ENCODE peak calls at places on chromosomes 4 and X, in ten cellular contexts. One of them, this sample, is unnamed.

GRCh38 chr4:108574402-108574801 is 46.0 kb upstream of the RPL34 start:
- DNase-seq in mammary epithelial cell: no peak
- DNase-seq in cardiac fibroblast: no peak
- DNase-seq in A549: no peak
- DNase-seq in colonic mucosa: no peak
- DNase-seq in HL-60: no peak
- DNase-seq in fibroblast of lung: no peak
- DNase-seq in pancreas: no peak
- DNase-seq in endothelial cell: no peak
- DNase-seq in Calu3: no peak
- DNase-seq in this sample: no peak

GRCh38 chrX:48468693-48469691 is 1.1 kb downstream of the SLC38A5 start:
- DNase-seq in mammary epithelial cell: no peak
- DNase-seq in cardiac fibroblast: no peak
- DNase-seq in A549: no peak
- DNase-seq in colonic mucosa: peak
- DNase-seq in HL-60: peak
- DNase-seq in fibroblast of lung: no peak
- DNase-seq in pancreas: no peak
- DNase-seq in endothelial cell: no peak
- DNase-seq in Calu3: no peak
- DNase-seq in this sample: no peak

GRCh38 chr4:168177546-168178149 is 85.3 kb downstream of the ANXA10 start:
- DNase-seq in mammary epithelial cell: no peak
- DNase-seq in cardiac fibroblast: no peak
- DNase-seq in A549: no peak
- DNase-seq in colonic mucosa: no peak
- DNase-seq in HL-60: no peak
- DNase-seq in fibroblast of lung: no peak
- DNase-seq in pancreas: peak
- DNase-seq in endothelial cell: no peak
- DNase-seq in Calu3: peak
- DNase-seq in this sample: no peak

GRCh38 chrX:372856-373640 is 13.7 kb downstream of the PPP2R3B start:
- DNase-seq in mammary epithelial cell: no peak
- DNase-seq in cardiac fibroblast: no peak
- DNase-seq in A549: no peak
- DNase-seq in colonic mucosa: no peak
- DNase-seq in HL-60: no peak
- DNase-seq in fibroblast of lung: peak
- DNase-seq in pancreas: no peak
- DNase-seq in endothelial cell: no peak
- DNase-seq in Calu3: no peak
- DNase-seq in this sample: peak

GRCh38 chrX:153662266-153662665 is 11.3 kb downstream of the PNCK start:
- DNase-seq in mammary epithelial cell: no peak
- DNase-seq in cardiac fibroblast: peak
- DNase-seq in A549: peak
- DNase-seq in colonic mucosa: peak
- DNase-seq in HL-60: peak
- DNase-seq in fibroblast of lung: no peak
- DNase-seq in pancreas: peak
- DNase-seq in endothelial cell: peak
- DNase-seq in Calu3: peak
- DNase-seq in this sample: peak

GRCh38 chrX:5575407-5575806 is 653.3 kb downstream of the NLGN4X start:
- DNase-seq in mammary epithelial cell: no peak
- DNase-seq in cardiac fibroblast: no peak
- DNase-seq in A549: no peak
- DNase-seq in colonic mucosa: no peak
- DNase-seq in HL-60: no peak
- DNase-seq in fibroblast of lung: no peak
- DNase-seq in pancreas: no peak
- DNase-seq in endothelial cell: no peak
- DNase-seq in Calu3: no peak
- DNase-seq in this sample: no peak

GRCh38 chr4:65791807-65792308 is 121.6 kb upstream of the EPHA5 start:
- DNase-seq in mammary epithelial cell: peak
- DNase-seq in cardiac fibroblast: peak
- DNase-seq in A549: peak
- DNase-seq in colonic mucosa: no peak
- DNase-seq in HL-60: no peak
- DNase-seq in fibroblast of lung: peak
- DNase-seq in pancreas: no peak
- DNase-seq in endothelial cell: no peak
- DNase-seq in Calu3: no peak
- DNase-seq in this sample: peak

GRCh38 chr4:94497690-94498089 is 45.9 kb downstream of the PDLIM5 start:
- DNase-seq in mammary epithelial cell: peak
- DNase-seq in cardiac fibroblast: peak
- DNase-seq in A549: no peak
- DNase-seq in colonic mucosa: no peak
- DNase-seq in HL-60: no peak
- DNase-seq in fibroblast of lung: no peak
- DNase-seq in pancreas: no peak
- DNase-seq in endothelial cell: no peak
- DNase-seq in Calu3: no peak
- DNase-seq in this sample: no peak

GRCh38 chr4:186726440-186727148 is 2.9 kb upstream of the FAT1 start:
- DNase-seq in mammary epithelial cell: peak
- DNase-seq in cardiac fibroblast: peak
- DNase-seq in A549: peak
- DNase-seq in colonic mucosa: peak
- DNase-seq in HL-60: no peak
- DNase-seq in fibroblast of lung: peak
- DNase-seq in pancreas: peak
- DNase-seq in endothelial cell: peak
- DNase-seq in Calu3: peak
- DNase-seq in this sample: peak

GRCh38 chr4:80307183-80307735 is 28.3 kb upstream of the CFAP299 start:
- DNase-seq in mammary epithelial cell: peak
- DNase-seq in cardiac fibroblast: peak
- DNase-seq in A549: no peak
- DNase-seq in colonic mucosa: no peak
- DNase-seq in HL-60: no peak
- DNase-seq in fibroblast of lung: peak
- DNase-seq in pancreas: no peak
- DNase-seq in endothelial cell: no peak
- DNase-seq in Calu3: no peak
- DNase-seq in this sample: peak

DNA sequence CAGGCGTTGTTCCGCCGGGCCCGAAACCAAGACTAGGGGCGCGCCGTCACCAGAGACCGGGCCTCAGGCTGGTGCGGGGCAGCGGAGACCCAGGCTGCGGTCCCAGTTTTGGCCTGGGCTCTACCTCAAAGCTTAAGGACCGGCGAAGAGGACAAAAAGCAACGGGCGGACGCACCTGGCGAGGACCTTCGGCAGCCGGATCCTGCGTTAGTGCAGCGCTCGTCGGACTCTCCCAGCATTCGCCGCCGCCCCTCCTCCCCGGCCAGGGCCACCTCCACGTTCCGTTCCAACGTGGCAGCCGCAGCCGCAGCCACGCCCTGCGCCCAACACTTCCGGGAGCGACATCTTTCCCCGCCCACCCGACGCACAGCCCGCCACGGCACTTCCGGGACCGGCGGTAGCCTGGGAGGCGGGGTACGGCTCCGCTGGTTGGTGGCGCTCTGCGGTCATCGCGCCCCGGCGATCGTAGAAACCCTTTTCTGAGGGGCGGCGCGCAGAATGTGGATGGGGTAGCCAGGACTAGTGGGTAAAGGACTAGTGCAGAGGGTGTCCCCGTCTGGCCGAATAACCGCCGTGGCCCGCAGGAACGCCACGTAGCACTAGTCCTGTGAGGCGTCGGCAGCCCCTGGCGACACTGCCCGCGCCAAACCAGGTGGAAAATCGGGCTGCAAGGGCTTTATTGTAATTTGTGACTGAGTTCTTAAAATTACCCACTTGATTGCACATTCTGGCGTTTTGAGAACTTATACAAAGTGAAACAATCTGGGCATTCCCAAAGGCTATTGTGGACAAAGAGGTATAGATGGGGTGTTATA is at the start of gene SEC31A:
- DNase-seq in mammary epithelial cell: peak
- DNase-seq in cardiac fibroblast: peak
- DNase-seq in A549: peak
- DNase-seq in colonic mucosa: peak
- DNase-seq in HL-60: peak
- DNase-seq in fibroblast of lung: peak
- DNase-seq in pancreas: peak
- DNase-seq in endothelial cell: peak
- DNase-seq in Calu3: peak
- DNase-seq in this sample: peak
- TF ChIP-seq CTCF in mammary epithelial cell: no peak
- TF ChIP-seq CTCF in cardiac fibroblast: no peak
- TF ChIP-seq CTCF in A549: no peak
- TF ChIP-seq CTCF in colonic mucosa: no peak
- TF ChIP-seq CTCF in HL-60: no peak
- TF ChIP-seq CTCF in fibroblast of lung: no peak
- TF ChIP-seq CTCF in pancreas: no peak
- TF ChIP-seq CTCF in endothelial cell: no peak
- TF ChIP-seq CTCF in Calu3: no peak
- TF ChIP-seq CTCF in this sample: no peak

GRCh38 chrX:63466690-63467089 is 115.6 kb upstream of the SPIN4 start:
- DNase-seq in mammary epithelial cell: no peak
- DNase-seq in cardiac fibroblast: peak
- DNase-seq in A549: no peak
- DNase-seq in colonic mucosa: no peak
- DNase-seq in HL-60: no peak
- DNase-seq in fibroblast of lung: no peak
- DNase-seq in pancreas: no peak
- DNase-seq in endothelial cell: no peak
- DNase-seq in Calu3: no peak
- DNase-seq in this sample: peak
- TF ChIP-seq CTCF in mammary epithelial cell: no peak
- TF ChIP-seq CTCF in cardiac fibroblast: peak
- TF ChIP-seq CTCF in A549: no peak
- TF ChIP-seq CTCF in colonic mucosa: no peak
- TF ChIP-seq CTCF in HL-60: no peak
- TF ChIP-seq CTCF in fibroblast of lung: no peak
- TF ChIP-seq CTCF in pancreas: no peak
- TF ChIP-seq CTCF in endothelial cell: no peak
- TF ChIP-seq CTCF in Calu3: no peak
- TF ChIP-seq CTCF in this sample: no peak

DNA sequence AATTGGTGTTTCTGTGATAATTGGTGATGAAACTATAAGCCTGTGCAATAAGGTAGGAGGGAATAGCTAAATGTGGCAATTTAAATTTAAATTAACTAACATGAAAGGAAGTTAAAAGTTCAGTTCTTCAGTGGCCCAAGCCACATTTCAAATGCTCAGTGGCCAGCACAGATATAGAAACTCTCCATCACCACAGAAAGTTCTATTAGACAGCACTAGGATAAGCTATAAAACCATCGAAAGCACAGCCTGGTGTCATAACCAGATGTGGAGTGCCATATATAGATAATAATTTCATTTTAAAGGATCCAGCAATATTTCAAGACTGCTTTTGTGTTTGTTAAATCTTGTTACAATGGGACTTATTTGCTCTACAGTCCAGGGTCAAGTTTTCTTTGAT is 119.3 kb upstream of the NR3C2 start:
- DNase-seq in mammary epithelial cell: no peak
- DNase-seq in cardiac fibroblast: no peak
- DNase-seq in A549: no peak
- DNase-seq in colonic mucosa: no peak
- DNase-seq in HL-60: no peak
- DNase-seq in fibroblast of lung: no peak
- DNase-seq in pancreas: no peak
- DNase-seq in endothelial cell: no peak
- DNase-seq in Calu3: no peak
- DNase-seq in this sample: no peak
- TF ChIP-seq CTCF in mammary epithelial cell: no peak
- TF ChIP-seq CTCF in cardiac fibroblast: no peak
- TF ChIP-seq CTCF in A549: no peak
- TF ChIP-seq CTCF in colonic mucosa: no peak
- TF ChIP-seq CTCF in HL-60: no peak
- TF ChIP-seq CTCF in fibroblast of lung: no peak
- TF ChIP-seq CTCF in pancreas: no peak
- TF ChIP-seq CTCF in endothelial cell: no peak
- TF ChIP-seq CTCF in Calu3: no peak
- TF ChIP-seq CTCF in this sample: no peak

DNA sequence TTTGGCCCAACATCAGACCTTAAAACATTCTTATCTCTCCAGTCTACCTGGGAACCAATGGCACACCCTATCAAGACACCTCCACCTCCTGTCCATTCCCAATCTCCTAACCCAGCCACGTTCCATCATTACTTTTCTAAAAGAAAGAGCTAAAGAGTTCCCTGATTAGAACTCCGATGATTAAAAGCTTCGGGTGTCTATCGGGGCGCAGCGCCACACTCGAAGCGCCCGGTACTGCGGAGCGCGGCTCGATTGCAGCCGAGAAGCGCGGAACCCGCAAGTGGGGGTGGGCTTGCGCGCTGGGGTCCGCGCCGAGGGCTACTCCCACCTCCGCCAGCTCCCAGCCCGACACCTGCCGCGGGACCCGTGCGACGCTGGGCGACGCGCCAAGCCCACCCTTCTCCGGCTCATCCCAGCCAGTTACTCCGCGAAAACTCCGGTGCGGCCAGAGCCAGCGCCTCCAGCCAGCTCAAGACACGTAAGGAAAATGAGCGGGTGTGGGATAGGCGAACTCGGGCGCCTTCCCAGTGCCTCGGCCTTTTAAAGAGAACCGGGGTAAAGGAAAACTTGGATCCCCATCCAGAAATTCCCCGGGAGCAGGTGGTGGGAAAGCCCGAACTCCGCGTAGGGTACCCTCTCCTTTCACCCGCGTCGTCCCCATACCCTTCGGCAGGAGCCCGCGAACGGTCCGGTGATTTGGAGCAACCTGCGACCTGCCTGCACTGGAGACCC is 601 bp downstream of the NPY1R start:
- DNase-seq in mammary epithelial cell: peak
- DNase-seq in cardiac fibroblast: peak
- DNase-seq in A549: no peak
- DNase-seq in colonic mucosa: no peak
- DNase-seq in HL-60: no peak
- DNase-seq in fibroblast of lung: peak
- DNase-seq in pancreas: peak
- DNase-seq in endothelial cell: peak
- DNase-seq in Calu3: peak
- DNase-seq in this sample: peak
- TF ChIP-seq CTCF in mammary epithelial cell: no peak
- TF ChIP-seq CTCF in cardiac fibroblast: no peak
- TF ChIP-seq CTCF in A549: no peak
- TF ChIP-seq CTCF in colonic mucosa: no peak
- TF ChIP-seq CTCF in HL-60: no peak
- TF ChIP-seq CTCF in fibroblast of lung: peak
- TF ChIP-seq CTCF in pancreas: no peak
- TF ChIP-seq CTCF in endothelial cell: no peak
- TF ChIP-seq CTCF in Calu3: no peak
- TF ChIP-seq CTCF in this sample: peak

GRCh38 chr4:185717018-185717726 is 94.8 kb downstream of the SORBS2 start:
- DNase-seq in mammary epithelial cell: no peak
- DNase-seq in cardiac fibroblast: no peak
- DNase-seq in A549: no peak
- DNase-seq in colonic mucosa: no peak
- DNase-seq in HL-60: no peak
- DNase-seq in fibroblast of lung: no peak
- DNase-seq in pancreas: no peak
- DNase-seq in endothelial cell: no peak
- DNase-seq in Calu3: peak
- DNase-seq in this sample: no peak
- TF ChIP-seq CTCF in mammary epithelial cell: no peak
- TF ChIP-seq CTCF in cardiac fibroblast: no peak
- TF ChIP-seq CTCF in A549: no peak
- TF ChIP-seq CTCF in colonic mucosa: no peak
- TF ChIP-seq CTCF in HL-60: no peak
- TF ChIP-seq CTCF in fibroblast of lung: no peak
- TF ChIP-seq CTCF in pancreas: no peak
- TF ChIP-seq CTCF in endothelial cell: no peak
- TF ChIP-seq CTCF in Calu3: no peak
- TF ChIP-seq CTCF in this sample: no peak

This sample was measured in fibroblast of pulmonary artery.